ENCODE peak calls at places on chromosome 9, in eight cellular contexts. E, H, I, W, K, N, G and L are unnamed samples.

GRCh38 chr9:129333961-129334743 is 156.1 kb upstream of the IER5L start:
- DNase-seq in E (peak), H (peak), I (peak), W (no peak), K (peak), N (peak), G (peak), L (peak)

GRCh38 chr9:75410405-75410804 is 322.1 kb downstream of the OSTF1 start:
- DNase-seq in E (no peak), H (no peak), I (no peak), W (no peak), K (no peak), N (no peak), G (no peak), L (no peak)

GRCh38 chr9:34380034-34380510 is 3.4 kb upstream of the MYORG start:
- DNase-seq in E (no peak), H (no peak), I (no peak), W (no peak), K (peak), N (no peak), G (no peak), L (no peak)

GRCh38 chr9:624935-625505 is 216.5 kb upstream of the DMRT1 start:
- DNase-seq in E (no peak), H (no peak), I (no peak), W (no peak), K (no peak), N (no peak), G (no peak), L (no peak)

GRCh38 chr9:12439267-12439666 is 253.9 kb upstream of the TYRP1 start:
- DNase-seq in E (no peak), H (no peak), I (no peak), W (no peak), K (no peak), N (no peak), G (no peak), L (no peak)

GRCh38 chr9:130974697-130975096 is 34.3 kb upstream of the LAMC3 start:
- DNase-seq in E (no peak), H (no peak), I (no peak), W (no peak), K (no peak), N (no peak), G (no peak), L (no peak)

GRCh38 chr9:75086443-75087278 is 1.3 kb downstream of the NMRK1 start:
- DNase-seq in E (no peak), H (no peak), I (no peak), W (no peak), K (peak), N (no peak), G (peak), L (no peak)

GRCh38 chr9:26152350-26152749 is 474.1 kb upstream of the TUSC1 start:
- DNase-seq in E (no peak), H (no peak), I (no peak), W (no peak), K (no peak), N (no peak), G (no peak), L (no peak)

GRCh38 chr9:137457406-137458193 is 1.5 kb downstream of the NSMF start:
- DNase-seq in E (no peak), H (no peak), I (no peak), W (no peak), K (no peak), N (no peak), G (no peak), L (peak)

GRCh38 chr9:86695904-86696424 is 251.3 kb downstream of the GAS1 start:
- DNase-seq in E (no peak), H (no peak), I (no peak), W (no peak), K (no peak), N (no peak), G (no peak), L (no peak)

GRCh38 chr9:15357050-15357653 is 50.1 kb upstream of the TTC39B start:
- DNase-seq in E (no peak), H (no peak), I (no peak), W (no peak), K (peak), N (no peak), G (peak), L (no peak)

GRCh38 chr9:137459147-137459600 is at the start of gene NSMF:
- DNase-seq in E (no peak), H (peak), I (peak), W (peak), K (peak), N (peak), G (peak), L (peak)

GRCh38 chr9:131670247-131670681 is 69.6 kb downstream of the RAPGEF1 start:
- DNase-seq in E (no peak), H (no peak), I (peak), W (no peak), K (no peak), N (no peak), G (peak), L (no peak)

GRCh38 chr9:86946712-86947145 is 577 bp downstream of the GAS1 start:
- DNase-seq in E (no peak), H (no peak), I (no peak), W (no peak), K (peak), N (no peak), G (peak), L (peak)

GRCh38 chr9:101093620-101094019 is 65.1 kb downstream of the PLPPR1 start:
- DNase-seq in E (peak), H (no peak), I (no peak), W (no peak), K (no peak), N (no peak), G (no peak), L (no peak)

GRCh38 chr9:534886-535285 is 306.6 kb upstream of the DMRT1 start:
- DNase-seq in E (no peak), H (no peak), I (peak), W (no peak), K (no peak), N (no peak), G (no peak), L (peak)

GRCh38 chr9:128684325-128685021 is 4.5 kb upstream of the SET start:
- DNase-seq in E (peak), H (peak), I (peak), W (no peak), K (peak), N (peak), G (peak), L (peak)

GRCh38 chr9:92781902-92782301 is 17.3 kb upstream of the BICD2 start:
- DNase-seq in E (no peak), H (no peak), I (no peak), W (no peak), K (no peak), N (no peak), G (no peak), L (no peak)

GRCh38 chr9:122991370-122991830 is 42.1 kb upstream of the GPR21 start:
- DNase-seq in E (peak), H (peak), I (peak), W (no peak), K (peak), N (peak), G (peak), L (no peak)

GRCh38 chr9:32424616-32425015 is 40.2 kb downstream of the ACO1 start:
- DNase-seq in E (no peak), H (no peak), I (no peak), W (no peak), K (no peak), N (no peak), G (no peak), L (no peak)

GRCh38 chr9:124760719-124761118 is 10.4 kb downstream of the NR6A1 start:
- DNase-seq in E (no peak), H (no peak), I (no peak), W (no peak), K (no peak), N (no peak), G (no peak), L (no peak)

GRCh38 chr9:98906273-98907040 is 37.2 kb upstream of the COL15A1 start:
- DNase-seq in E (no peak), H (no peak), I (no peak), W (no peak), K (no peak), N (no peak), G (no peak), L (no peak)

GRCh38 chr9:98230354-98230753 is 25.1 kb downstream of the TBC1D2 start:
- DNase-seq in E (no peak), H (no peak), I (no peak), W (no peak), K (peak), N (no peak), G (no peak), L (no peak)

GRCh38 chr9:136085815-136086212 is 9.3 kb downstream of the NACC2 start:
- DNase-seq in E (no peak), H (no peak), I (peak), W (no peak), K (peak), N (no peak), G (no peak), L (peak)

GRCh38 chr9:112069318-112070169 is 105.6 kb downstream of the SUSD1 start:
- DNase-seq in E (no peak), H (no peak), I (no peak), W (no peak), K (peak), N (no peak), G (no peak), L (no peak)

GRCh38 chr9:7285199-7285598 is 514.4 kb downstream of the DMAC1 start:
- DNase-seq in E (no peak), H (no peak), I (no peak), W (no peak), K (no peak), N (no peak), G (no peak), L (no peak)

GRCh38 chr9:131312822-131313770 is 23.6 kb downstream of the PLPP7 start:
- DNase-seq in E (no peak), H (no peak), I (no peak), W (no peak), K (peak), N (no peak), G (no peak), L (no peak)

GRCh38 chr9:123468541-123468940 is 112.5 kb downstream of the CRB2 start:
- DNase-seq in E (no peak), H (no peak), I (no peak), W (no peak), K (no peak), N (no peak), G (no peak), L (no peak)

GRCh38 chr9:105026451-105026850 is 98.5 kb upstream of the ABCA1 start:
- DNase-seq in E (peak), H (no peak), I (no peak), W (no peak), K (no peak), N (no peak), G (no peak), L (no peak)

GRCh38 chr9:90007516-90008430 is 403.0 kb downstream of the GADD45G start:
- DNase-seq in E (no peak), H (peak), I (no peak), W (no peak), K (no peak), N (no peak), G (no peak), L (no peak)

GRCh38 chr9:68462004-68462775 is 78.5 kb downstream of the TMEM252 start:
- DNase-seq in E (no peak), H (no peak), I (no peak), W (no peak), K (no peak), N (no peak), G (no peak), L (no peak)

GRCh38 chr9:5499889-5500398 is 10.4 kb upstream of the PDCD1LG2 start:
- DNase-seq in E (no peak), H (no peak), I (no peak), W (peak), K (peak), N (no peak), G (no peak), L (no peak)

GRCh38 chr9:22124263-22125011 is 115.3 kb upstream of the CDKN2B start:
- DNase-seq in E (no peak), H (no peak), I (no peak), W (no peak), K (peak), N (no peak), G (no peak), L (no peak)

GRCh38 chr9:129609486-129610192 is 11.3 kb downstream of the C9orf50 start:
- DNase-seq in E (no peak), H (peak), I (no peak), W (no peak), K (peak), N (no peak), G (peak), L (no peak)